ENCODE peak calls at places on chromosome 12, in six cellular contexts. A is NCI-H748 treated with DMSO at 0.1 percent for 48 hours, G is gastrocnemius medialis, V is HepG2, U is sciatic nerve, M is Calu3. X is an unnamed sample.

GRCh38 chr12:105053116-105053572 is 31.1 kb downstream of the ALDH1L2 start:
- DNase-seq in A (peak), G (peak), V (peak), U (peak), M (peak), X (peak)

GRCh38 chr12:67982165-67982563 is 7.1 kb upstream of the IFNG-AS1 start:
- DNase-seq in A (no peak), G (no peak), V (no peak), U (peak), M (no peak), X (no peak)

GRCh38 chr12:97151481-97151880 is 244.4 kb downstream of the NEDD1 start:
- DNase-seq in A (no peak), G (no peak), V (no peak), U (no peak), M (no peak), X (no peak)

GRCh38 chr12:133129368-133130037 is 571 bp downstream of the ZNF891 start:
- DNase-seq in A (no peak), G (no peak), V (peak), U (peak), M (no peak), X (peak)

GRCh38 chr12:29428630-29429029 is 47.7 kb upstream of the ERGIC2 start:
- DNase-seq in A (no peak), G (no peak), V (no peak), U (no peak), M (peak), X (no peak)

GRCh38 chr12:10614056-10614370 is 604 bp upstream of the MAGOHB start:
- DNase-seq in A (no peak), G (no peak), V (no peak), U (no peak), M (no peak), X (no peak)

GRCh38 chr12:116528067-116528466 is 31.1 kb upstream of the MAP1LC3B2 start:
- DNase-seq in A (no peak), G (no peak), V (no peak), U (no peak), M (no peak), X (no peak)

GRCh38 chr12:124687695-124688301 is 120.4 kb upstream of the NCOR2 start:
- DNase-seq in A (no peak), G (no peak), V (no peak), U (no peak), M (no peak), X (no peak)

GRCh38 chr12:42450248-42450647 is 124.3 kb downstream of the PPHLN1 start:
- DNase-seq in A (no peak), G (no peak), V (no peak), U (no peak), M (no peak), X (no peak)

GRCh38 chr12:11545438-11546330 is 103.8 kb upstream of the ETV6 start:
- DNase-seq in A (no peak), G (no peak), V (no peak), U (no peak), M (no peak), X (no peak)

GRCh38 chr12:122158700-122159285 is 15.2 kb downstream of the IL31 start:
- DNase-seq in A (no peak), G (no peak), V (no peak), U (no peak), M (no peak), X (no peak)

GRCh38 chr12:45336331-45336730 is 120.4 kb downstream of the ANO6 start:
- DNase-seq in A (no peak), G (no peak), V (no peak), U (no peak), M (no peak), X (no peak)

GRCh38 chr12:128259556-128260070 is 7.4 kb upstream of the TMEM132C start:
- DNase-seq in A (peak), G (no peak), V (peak), U (peak), M (no peak), X (peak)

GRCh38 chr12:93571360-93571853 is 1.1 kb upstream of the SOCS2 start:
- DNase-seq in A (peak), G (peak), V (peak), U (peak), M (peak), X (no peak)

GRCh38 chr12:92593734-92594402 is 108.9 kb upstream of the PLEKHG7 start:
- DNase-seq in A (no peak), G (peak), V (peak), U (no peak), M (peak), X (no peak)

GRCh38 chr12:55226523-55226922 is 5.7 kb downstream of the OR10A7 start:
- DNase-seq in A (no peak), G (no peak), V (no peak), U (no peak), M (no peak), X (no peak)

GRCh38 chr12:105253882-105254513 is 18.0 kb upstream of the APPL2 start:
- DNase-seq in A (no peak), G (no peak), V (peak), U (no peak), M (peak), X (no peak)

GRCh38 chr12:97300921-97301320 is 161.7 kb upstream of the RMST start:
- DNase-seq in A (no peak), G (no peak), V (no peak), U (no peak), M (no peak), X (no peak)

GRCh38 chr12:51419473-51420228 is 5.0 kb upstream of the SLC4A8 start:
- DNase-seq in A (peak), G (no peak), V (no peak), U (no peak), M (no peak), X (peak)

GRCh38 chr12:130162267-130162666 is at the start of gene FZD10:
- DNase-seq in A (no peak), G (peak), V (no peak), U (peak), M (no peak), X (no peak)

GRCh38 chr12:45285717-45286116 is 69.8 kb downstream of the ANO6 start:
- DNase-seq in A (no peak), G (no peak), V (no peak), U (no peak), M (no peak), X (no peak)

GRCh38 chr12:20030847-20031246 is 337.5 kb upstream of the PDE3A start:
- DNase-seq in A (no peak), G (no peak), V (no peak), U (no peak), M (peak), X (no peak)

GRCh38 chr12:2154050-2154449 is 101.3 kb downstream of the CACNA1C start:
- DNase-seq in A (no peak), G (no peak), V (no peak), U (no peak), M (no peak), X (no peak)

GRCh38 chr12:12442548-12443071 is 85.7 kb downstream of the BORCS5 start:
- DNase-seq in A (no peak), G (no peak), V (no peak), U (no peak), M (no peak), X (no peak)

GRCh38 chr12:75842119-75842518 is 189.5 kb downstream of the PHLDA1 start:
- DNase-seq in A (no peak), G (no peak), V (no peak), U (no peak), M (no peak), X (peak)

GRCh38 chr12:32312049-32312670 is 87.2 kb upstream of the FGD4 start:
- DNase-seq in A (peak), G (no peak), V (peak), U (no peak), M (peak), X (peak)

GRCh38 chr12:55725556-55725955 is 3.3 kb downstream of the CD63 start:
- DNase-seq in A (no peak), G (peak), V (no peak), U (no peak), M (no peak), X (no peak)

GRCh38 chr12:52715416-52715815 is 12.1 kb upstream of the KRT77 start:
- DNase-seq in A (no peak), G (no peak), V (peak), U (no peak), M (no peak), X (no peak)

GRCh38 chr12:1605129-1606020 is 11.0 kb upstream of the FBXL14 start:
- DNase-seq in A (peak), G (peak), V (peak), U (peak), M (peak), X (peak)

GRCh38 chr12:3202734-3203446 is 125.7 kb downstream of the TSPAN9 start:
- DNase-seq in A (peak), G (peak), V (peak), U (peak), M (peak), X (peak)

GRCh38 chr12:92696240-92696639 is 6.5 kb upstream of the PLEKHG7 start:
- DNase-seq in A (no peak), G (peak), V (no peak), U (no peak), M (no peak), X (no peak)

GRCh38 chr12:7758346-7758745 is 6.7 kb upstream of the NANOGNB start:
- DNase-seq in A (no peak), G (no peak), V (no peak), U (no peak), M (no peak), X (no peak)

GRCh38 chr12:93050026-93050747 is 121.1 kb upstream of the EEA1 start:
- DNase-seq in A (no peak), G (no peak), V (no peak), U (no peak), M (no peak), X (no peak)

GRCh38 chr12:4416276-4416675 is 29.3 kb downstream of the FGF6 start:
- DNase-seq in A (no peak), G (no peak), V (no peak), U (no peak), M (no peak), X (no peak)

GRCh38 chr12:69059465-69060457 is 126.8 kb upstream of the CPM start:
- DNase-seq in A (no peak), G (no peak), V (no peak), U (no peak), M (peak), X (no peak)